ENCODE peak calls at places on chromosome 21, in nine cellular contexts. One of them, this sample, is unnamed.

GRCh38 chr21:19440792-19441494 is 1037.4 kb upstream of the TMPRSS15 start:
- DNase-seq in CD8-positive, alpha-beta T cell: no peak
- DNase-seq in colonic mucosa: no peak
- DNase-seq in PC-3: no peak
- DNase-seq in AG04450: no peak
- DNase-seq in A673: no peak
- DNase-seq in fibroblast of pulmonary artery: no peak
- DNase-seq in vagina: no peak
- DNase-seq in astrocyte of the spinal cord: no peak
- DNase-seq in this sample: no peak

GRCh38 chr21:35265170-35265877 is 216.2 kb upstream of the RUNX1 start:
- DNase-seq in CD8-positive, alpha-beta T cell: no peak
- DNase-seq in colonic mucosa: no peak
- DNase-seq in PC-3: peak
- DNase-seq in AG04450: no peak
- DNase-seq in A673: no peak
- DNase-seq in fibroblast of pulmonary artery: peak
- DNase-seq in vagina: no peak
- DNase-seq in astrocyte of the spinal cord: peak
- DNase-seq in this sample: peak

GRCh38 chr21:24941316-24942185 is 665.7 kb downstream of the MRPL39 start:
- DNase-seq in CD8-positive, alpha-beta T cell: no peak
- DNase-seq in colonic mucosa: no peak
- DNase-seq in PC-3: peak
- DNase-seq in AG04450: no peak
- DNase-seq in A673: no peak
- DNase-seq in fibroblast of pulmonary artery: no peak
- DNase-seq in vagina: no peak
- DNase-seq in astrocyte of the spinal cord: peak
- DNase-seq in this sample: no peak

GRCh38 chr21:37208056-37208705 is 59.0 kb downstream of the VPS26C start:
- DNase-seq in CD8-positive, alpha-beta T cell: no peak
- DNase-seq in colonic mucosa: no peak
- DNase-seq in PC-3: no peak
- DNase-seq in AG04450: no peak
- DNase-seq in A673: no peak
- DNase-seq in fibroblast of pulmonary artery: no peak
- DNase-seq in vagina: no peak
- DNase-seq in astrocyte of the spinal cord: peak
- DNase-seq in this sample: no peak

GRCh38 chr21:20999567-21000169 is 1.5 kb downstream of the NCAM2 start:
- DNase-seq in CD8-positive, alpha-beta T cell: peak
- DNase-seq in colonic mucosa: peak
- DNase-seq in PC-3: peak
- DNase-seq in AG04450: no peak
- DNase-seq in A673: peak
- DNase-seq in fibroblast of pulmonary artery: peak
- DNase-seq in vagina: no peak
- DNase-seq in astrocyte of the spinal cord: peak
- DNase-seq in this sample: peak

GRCh38 chr21:16211339-16212303 is 481.8 kb downstream of the USP25 start:
- DNase-seq in CD8-positive, alpha-beta T cell: no peak
- DNase-seq in colonic mucosa: no peak
- DNase-seq in PC-3: no peak
- DNase-seq in AG04450: no peak
- DNase-seq in A673: peak
- DNase-seq in fibroblast of pulmonary artery: peak
- DNase-seq in vagina: no peak
- DNase-seq in astrocyte of the spinal cord: peak
- DNase-seq in this sample: peak

GRCh38 chr21:21165063-21165645 is 166.9 kb downstream of the NCAM2 start:
- DNase-seq in CD8-positive, alpha-beta T cell: no peak
- DNase-seq in colonic mucosa: no peak
- DNase-seq in PC-3: no peak
- DNase-seq in AG04450: peak
- DNase-seq in A673: no peak
- DNase-seq in fibroblast of pulmonary artery: peak
- DNase-seq in vagina: no peak
- DNase-seq in astrocyte of the spinal cord: peak
- DNase-seq in this sample: peak

GRCh38 chr21:38796426-38796825 is 9.3 kb upstream of the ETS2 start:
- DNase-seq in CD8-positive, alpha-beta T cell: no peak
- DNase-seq in colonic mucosa: no peak
- DNase-seq in PC-3: peak
- DNase-seq in AG04450: no peak
- DNase-seq in A673: no peak
- DNase-seq in fibroblast of pulmonary artery: peak
- DNase-seq in vagina: no peak
- DNase-seq in astrocyte of the spinal cord: peak
- DNase-seq in this sample: peak

GRCh38 chr21:39348040-39348354 is 891 bp downstream of the HMGN1 start:
- DNase-seq in CD8-positive, alpha-beta T cell: peak
- DNase-seq in colonic mucosa: no peak
- DNase-seq in PC-3: no peak
- DNase-seq in AG04450: no peak
- DNase-seq in A673: no peak
- DNase-seq in fibroblast of pulmonary artery: no peak
- DNase-seq in vagina: no peak
- DNase-seq in astrocyte of the spinal cord: no peak
- DNase-seq in this sample: no peak

GRCh38 chr21:40687625-40688024 is 159.3 kb downstream of the DSCAM start:
- DNase-seq in CD8-positive, alpha-beta T cell: no peak
- DNase-seq in colonic mucosa: no peak
- DNase-seq in PC-3: no peak
- DNase-seq in AG04450: no peak
- DNase-seq in A673: no peak
- DNase-seq in fibroblast of pulmonary artery: no peak
- DNase-seq in vagina: no peak
- DNase-seq in astrocyte of the spinal cord: no peak
- DNase-seq in this sample: no peak

GRCh38 chr21:38897532-38898421 is 92.0 kb downstream of the ETS2 start:
- DNase-seq in CD8-positive, alpha-beta T cell: no peak
- DNase-seq in colonic mucosa: no peak
- DNase-seq in PC-3: no peak
- DNase-seq in AG04450: no peak
- DNase-seq in A673: no peak
- DNase-seq in fibroblast of pulmonary artery: no peak
- DNase-seq in vagina: no peak
- DNase-seq in astrocyte of the spinal cord: no peak
- DNase-seq in this sample: no peak

GRCh38 chr21:15768045-15768601 is 38.3 kb downstream of the USP25 start:
- DNase-seq in CD8-positive, alpha-beta T cell: no peak
- DNase-seq in colonic mucosa: no peak
- DNase-seq in PC-3: peak
- DNase-seq in AG04450: no peak
- DNase-seq in A673: no peak
- DNase-seq in fibroblast of pulmonary artery: no peak
- DNase-seq in vagina: no peak
- DNase-seq in astrocyte of the spinal cord: no peak
- DNase-seq in this sample: no peak

GRCh38 chr21:37866027-37866426 is 50.2 kb downstream of the KCNJ6 start:
- DNase-seq in CD8-positive, alpha-beta T cell: no peak
- DNase-seq in colonic mucosa: no peak
- DNase-seq in PC-3: no peak
- DNase-seq in AG04450: no peak
- DNase-seq in A673: no peak
- DNase-seq in fibroblast of pulmonary artery: no peak
- DNase-seq in vagina: peak
- DNase-seq in astrocyte of the spinal cord: no peak
- DNase-seq in this sample: no peak

GRCh38 chr21:35609263-35609662 is 451.1 kb downstream of the SETD4 start:
- DNase-seq in CD8-positive, alpha-beta T cell: no peak
- DNase-seq in colonic mucosa: no peak
- DNase-seq in PC-3: no peak
- DNase-seq in AG04450: no peak
- DNase-seq in A673: no peak
- DNase-seq in fibroblast of pulmonary artery: no peak
- DNase-seq in vagina: no peak
- DNase-seq in astrocyte of the spinal cord: no peak
- DNase-seq in this sample: no peak

GRCh38 chr21:36640260-36641244 is 58.4 kb upstream of the SIM2 start:
- DNase-seq in CD8-positive, alpha-beta T cell: no peak
- DNase-seq in colonic mucosa: no peak
- DNase-seq in PC-3: peak
- DNase-seq in AG04450: no peak
- DNase-seq in A673: peak
- DNase-seq in fibroblast of pulmonary artery: no peak
- DNase-seq in vagina: no peak
- DNase-seq in astrocyte of the spinal cord: no peak
- DNase-seq in this sample: no peak

GRCh38 chr21:42854246-42855010 is 24.9 kb downstream of the WDR4 start:
- DNase-seq in CD8-positive, alpha-beta T cell: no peak
- DNase-seq in colonic mucosa: no peak
- DNase-seq in PC-3: no peak
- DNase-seq in AG04450: no peak
- DNase-seq in A673: no peak
- DNase-seq in fibroblast of pulmonary artery: no peak
- DNase-seq in vagina: no peak
- DNase-seq in astrocyte of the spinal cord: no peak
- DNase-seq in this sample: no peak

GRCh38 chr21:19368944-19369343 is 965.4 kb upstream of the TMPRSS15 start:
- DNase-seq in CD8-positive, alpha-beta T cell: no peak
- DNase-seq in colonic mucosa: no peak
- DNase-seq in PC-3: no peak
- DNase-seq in AG04450: no peak
- DNase-seq in A673: no peak
- DNase-seq in fibroblast of pulmonary artery: no peak
- DNase-seq in vagina: no peak
- DNase-seq in astrocyte of the spinal cord: no peak
- DNase-seq in this sample: no peak

GRCh38 chr21:26842976-26843911 is 2.0 kb downstream of the ADAMTS1 start:
- DNase-seq in CD8-positive, alpha-beta T cell: peak
- DNase-seq in colonic mucosa: peak
- DNase-seq in PC-3: peak
- DNase-seq in AG04450: peak
- DNase-seq in A673: peak
- DNase-seq in fibroblast of pulmonary artery: peak
- DNase-seq in vagina: no peak
- DNase-seq in astrocyte of the spinal cord: peak
- DNase-seq in this sample: peak

GRCh38 chr21:31999810-32000468 is 127.1 kb downstream of the HUNK start:
- DNase-seq in CD8-positive, alpha-beta T cell: no peak
- DNase-seq in colonic mucosa: no peak
- DNase-seq in PC-3: no peak
- DNase-seq in AG04450: no peak
- DNase-seq in A673: no peak
- DNase-seq in fibroblast of pulmonary artery: no peak
- DNase-seq in vagina: no peak
- DNase-seq in astrocyte of the spinal cord: no peak
- DNase-seq in this sample: no peak
- TF ChIP-seq CTCF in CD8-positive, alpha-beta T cell: no peak
- TF ChIP-seq CTCF in colonic mucosa: no peak
- TF ChIP-seq CTCF in PC-3: no peak
- TF ChIP-seq CTCF in AG04450: no peak
- TF ChIP-seq CTCF in A673: no peak
- TF ChIP-seq CTCF in fibroblast of pulmonary artery: no peak
- TF ChIP-seq CTCF in vagina: no peak
- TF ChIP-seq CTCF in astrocyte of the spinal cord: no peak
- TF ChIP-seq CTCF in this sample: no peak

GRCh38 chr21:45408811-45409261 is 3.9 kb downstream of the COL18A1 start:
- DNase-seq in CD8-positive, alpha-beta T cell: no peak
- DNase-seq in colonic mucosa: no peak
- DNase-seq in PC-3: no peak
- DNase-seq in AG04450: no peak
- DNase-seq in A673: no peak
- DNase-seq in fibroblast of pulmonary artery: no peak
- DNase-seq in vagina: no peak
- DNase-seq in astrocyte of the spinal cord: no peak
- DNase-seq in this sample: no peak
- H3K4me3 ChIP-seq in CD8-positive, alpha-beta T cell: no peak
- H3K4me3 ChIP-seq in colonic mucosa: no peak
- H3K4me3 ChIP-seq in PC-3: no peak
- H3K4me3 ChIP-seq in AG04450: no peak
- H3K4me3 ChIP-seq in A673: no peak
- H3K4me3 ChIP-seq in fibroblast of pulmonary artery: no peak
- H3K4me3 ChIP-seq in vagina: no peak
- H3K4me3 ChIP-seq in astrocyte of the spinal cord: no peak
- H3K4me3 ChIP-seq in this sample: no peak

DNA sequence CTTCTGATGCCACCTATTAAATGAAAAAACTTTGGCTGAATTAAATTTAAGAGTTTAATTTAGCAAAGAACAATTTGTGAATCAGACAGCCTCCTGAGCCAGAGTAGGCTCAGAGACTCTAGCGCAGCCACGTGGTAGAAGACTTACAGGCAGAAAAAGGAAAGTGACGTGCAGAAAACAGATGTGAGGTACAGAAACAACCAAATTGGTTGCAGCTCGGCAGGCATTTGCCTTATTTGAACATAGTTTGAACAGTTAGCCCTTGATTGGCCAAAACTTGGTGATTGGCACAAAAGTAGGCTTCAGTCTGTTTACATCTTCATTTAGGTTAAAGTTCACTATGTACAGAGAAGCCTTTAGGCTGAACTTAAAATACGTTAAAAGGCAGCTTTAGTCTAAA is 22.9 kb downstream of the TCP10L start:
- DNase-seq in CD8-positive, alpha-beta T cell: peak
- DNase-seq in colonic mucosa: no peak
- DNase-seq in PC-3: no peak
- DNase-seq in AG04450: no peak
- DNase-seq in A673: peak
- DNase-seq in fibroblast of pulmonary artery: peak
- DNase-seq in vagina: no peak
- DNase-seq in astrocyte of the spinal cord: peak
- DNase-seq in this sample: peak
- TF ChIP-seq CTCF in CD8-positive, alpha-beta T cell: peak
- TF ChIP-seq CTCF in colonic mucosa: no peak
- TF ChIP-seq CTCF in PC-3: no peak
- TF ChIP-seq CTCF in AG04450: peak
- TF ChIP-seq CTCF in A673: peak
- TF ChIP-seq CTCF in fibroblast of pulmonary artery: peak
- TF ChIP-seq CTCF in vagina: peak
- TF ChIP-seq CTCF in astrocyte of the spinal cord: peak
- TF ChIP-seq CTCF in this sample: peak

DNA sequence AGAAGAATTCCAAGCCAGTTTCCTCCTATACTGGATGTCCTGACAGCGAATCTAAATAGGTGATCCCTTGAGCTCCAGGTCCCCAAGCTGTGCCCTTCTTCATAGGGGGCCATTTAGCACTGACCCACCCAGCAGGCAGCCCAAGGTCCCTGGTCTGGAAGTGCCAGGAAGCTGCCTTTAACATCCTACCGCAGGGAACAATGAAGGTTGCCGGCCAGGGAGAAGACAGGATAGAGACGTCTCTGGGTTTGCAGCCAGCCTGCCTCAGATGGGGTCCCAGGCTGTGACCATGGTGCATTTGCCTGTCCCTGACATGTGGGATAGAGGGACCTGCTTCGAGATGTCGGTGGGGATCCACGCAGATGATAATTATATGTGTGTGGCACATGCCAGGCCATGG is 2.7 kb upstream of the RIPK4 start:
- DNase-seq in CD8-positive, alpha-beta T cell: no peak
- DNase-seq in colonic mucosa: no peak
- DNase-seq in PC-3: no peak
- DNase-seq in AG04450: no peak
- DNase-seq in A673: no peak
- DNase-seq in fibroblast of pulmonary artery: no peak
- DNase-seq in vagina: no peak
- DNase-seq in astrocyte of the spinal cord: no peak
- DNase-seq in this sample: no peak
- H3K4me3 ChIP-seq in CD8-positive, alpha-beta T cell: no peak
- H3K4me3 ChIP-seq in colonic mucosa: peak
- H3K4me3 ChIP-seq in PC-3: peak
- H3K4me3 ChIP-seq in AG04450: no peak
- H3K4me3 ChIP-seq in A673: no peak
- H3K4me3 ChIP-seq in fibroblast of pulmonary artery: no peak
- H3K4me3 ChIP-seq in vagina: no peak
- H3K4me3 ChIP-seq in astrocyte of the spinal cord: no peak
- H3K4me3 ChIP-seq in this sample: no peak